ENCODE peak calls at places on chromosomes 6 and 20, in nine cellular contexts. J, S, N, U, P, B, Q, H and C are unnamed samples.

GRCh38 chr6:139027620-139028182 is 844 bp upstream of the ABRACL start:
- DNase-seq in Q (peak; percentile 92), J (peak; percentile 82), P (no peak), H (no peak), B (no peak), S (peak; percentile 70), N (no peak), U (peak; percentile 21), C (peak; percentile 43)

GRCh38 chr20:371755-372542 is 8.6 kb upstream of the TRIB3 start:
- DNase-seq in Q (no peak), U (no peak), J (no peak), S (peak; percentile 94), H (no peak), P (no peak), B (no peak), N (peak; percentile 64), C (no peak)

GRCh38 chr6:3292431-3293197 is 33.9 kb downstream of the PSMG4 start:
- DNase-seq in N (no peak), B (no peak), S (no peak), J (no peak), Q (no peak), U (no peak), H (no peak), P (no peak), C (no peak)

GRCh38 chr6:170410241-170410640 is 103.7 kb downstream of the FAM120B start:
- DNase-seq in H (no peak), Q (no peak), N (no peak), J (no peak), S (no peak), U (no peak), P (no peak), B (no peak), C (no peak)

GRCh38 chr6:151379933-151380847 is 11.2 kb downstream of the ZBTB2 start:
- DNase-seq in P (no peak), S (no peak), H (no peak), Q (no peak), U (no peak), J (peak; percentile 17), N (no peak), B (peak; percentile 46), C (no peak)

GRCh38 chr6:106752641-106753040 is 123.3 kb downstream of the QRSL1 start:
- DNase-seq in J (no peak), U (no peak), S (no peak), N (no peak), B (no peak), Q (no peak), P (no peak), H (no peak), C (no peak)

GRCh38 chr20:62119591-62120364 is 2.5 kb upstream of the LSM14B start:
- DNase-seq in P (no peak), N (no peak), J (no peak), H (no peak), S (no peak), B (no peak), U (no peak), Q (no peak), C (no peak)

GRCh38 chr20:25863536-25864325 is 167.1 kb upstream of the ZNF337 start:
- DNase-seq in J (peak; percentile 64), N (no peak), Q (peak; percentile 42), H (no peak), B (no peak), S (no peak), P (no peak), U (no peak), C (no peak)

GRCh38 chr20:50380697-50381040 is 129.5 kb upstream of the PTPN1 start:
- DNase-seq in J (peak; percentile 22), P (no peak), B (no peak), Q (peak; percentile 40), H (no peak), N (peak; percentile 44), U (no peak), S (peak; percentile 45), C (no peak)

GRCh38 chr6:148170286-148170685 is 172.4 kb upstream of the SASH1 start:
- DNase-seq in N (no peak), B (no peak), S (no peak), U (no peak), H (no peak), P (no peak), J (no peak), Q (no peak), C (no peak)

GRCh38 chr20:16975682-16976081 is 227.5 kb downstream of the OTOR start:
- DNase-seq in P (no peak), U (no peak), N (no peak), J (no peak), S (no peak), B (no peak), H (no peak), Q (no peak), C (no peak)

GRCh38 chr20:61885759-61886715 is 179.6 kb downstream of the TAF4 start:
- DNase-seq in S (no peak), P (no peak), Q (no peak), H (no peak), U (no peak), B (no peak), J (no peak), N (no peak), C (no peak)

GRCh38 chr20:33181482-33182093 is 13.6 kb downstream of the BPIFA2 start:
- DNase-seq in S (no peak), P (no peak), U (no peak), N (no peak), B (no peak), Q (no peak), J (peak; percentile 56), H (no peak), C (no peak)

GRCh38 chr20:51461306-51461705 is 81.2 kb downstream of the NFATC2 start:
- DNase-seq in N (no peak), Q (no peak), H (no peak), P (no peak), J (no peak), B (no peak), U (no peak), S (no peak), C (no peak)

GRCh38 chr6:88804701-88805100 is 158.7 kb downstream of the RNGTT start:
- DNase-seq in S (no peak), B (no peak), N (no peak), J (no peak), H (no peak), Q (no peak), U (no peak), P (no peak), C (no peak)

GRCh38 chr20:37355252-37356180 is 9.6 kb downstream of the SRC start:
- DNase-seq in N (no peak), U (no peak), B (no peak), P (no peak), S (no peak), Q (no peak), J (no peak), H (no peak), C (no peak)

GRCh38 chr6:106117579-106117978 is 31.4 kb downstream of the PRDM1 start:
- DNase-seq in N (no peak), J (no peak), P (peak; percentile 24), S (no peak), H (peak; percentile 54), Q (no peak), U (no peak), B (peak; percentile 84), C (peak; percentile 11)

GRCh38 chr6:91213229-91213901 is 626.5 kb upstream of the MAP3K7 start:
- DNase-seq in Q (no peak), N (no peak), B (no peak), H (no peak), U (no peak), J (no peak), S (no peak), P (no peak), C (no peak)

GRCh38 chr20:64168381-64169088 is 4.3 kb downstream of the MYT1 start:
- DNase-seq in J (no peak), S (no peak), H (no peak), Q (no peak), B (no peak), U (no peak), P (no peak), N (no peak), C (no peak)

GRCh38 chr6:9412951-9413559 is 977.7 kb upstream of the SLC35B3 start:
- DNase-seq in H (no peak), B (no peak), P (no peak), U (no peak), J (peak; percentile 75), N (no peak), Q (peak; percentile 33), S (peak; percentile 3), C (no peak)

GRCh38 chr6:87391334-87391733 is 16.4 kb upstream of the CFAP206 start:
- DNase-seq in S (peak; percentile 33), Q (peak; percentile 19), H (no peak), J (peak; percentile 81), P (no peak), U (no peak), B (no peak), N (peak; percentile 17), C (no peak)

GRCh38 chr6:97048771-97049170 is 124.2 kb downstream of the KLHL32 start:
- DNase-seq in B (no peak), S (no peak), N (no peak), H (no peak), Q (no peak), U (no peak), P (no peak), J (no peak), C (no peak)